ENCODE peak calls at places on chromosomes 13 and 19, in seven cellular contexts. R, S, I, G, P, J and T are unnamed samples.

GRCh38 chr19:47275866-47276461 is 1.3 kb downstream of the INAFM1 start:
- DNase-seq in R (no peak), S (no peak), I (no peak), G (peak; percentile 16), P (no peak), J (no peak), T (peak; percentile 53)

GRCh38 chr19:3053218-3053621 is 9.1 kb downstream of the TLE5 start:
- DNase-seq in R (no peak), S (no peak), I (no peak), G (no peak), P (no peak), J (no peak), T (no peak)

GRCh38 chr19:5154129-5154798 is 185.4 kb downstream of the KDM4B start:
- DNase-seq in R (peak; percentile 62), S (no peak), I (peak; percentile 82), G (peak; percentile 37), P (no peak), J (no peak), T (peak; percentile 91)

GRCh38 chr13:49409008-49409407 is 34.9 kb downstream of the CAB39L start:
- DNase-seq in R (no peak), S (no peak), I (no peak), G (no peak), P (no peak), J (no peak), T (peak; percentile 48)

GRCh38 chr19:48249502-48250014 is 6.2 kb downstream of the CARD8 start:
- DNase-seq in R (no peak), S (peak; percentile 51), I (no peak), G (no peak), P (no peak), J (no peak), T (no peak)

GRCh38 chr19:48044561-48044960 is 682 bp upstream of the CABP5 start:
- DNase-seq in R (no peak), S (no peak), I (no peak), G (no peak), P (no peak), J (no peak), T (no peak)

GRCh38 chr13:21481359-21481758 is 22.3 kb upstream of the ZDHHC20 start:
- DNase-seq in R (no peak), S (no peak), I (peak; percentile 16), G (peak; percentile 14), P (no peak), J (no peak), T (no peak)

GRCh38 chr19:2488942-2489731 is 13.2 kb downstream of the GADD45B start:
- DNase-seq in R (peak; percentile 45), S (no peak), I (peak; percentile 92), G (peak; percentile 70), P (no peak), J (peak; percentile 57), T (peak; percentile 87)

GRCh38 chr19:19551862-19552192 is 13.8 kb downstream of the CILP2 start:
- DNase-seq in R (no peak), S (no peak), I (no peak), G (peak; percentile 48), P (no peak), J (peak; percentile 29), T (no peak)

GRCh38 chr13:78372581-78372980 is 230.8 kb downstream of the POU4F1 start:
- DNase-seq in R (no peak), S (no peak), I (no peak), G (no peak), P (peak; percentile 66), J (no peak), T (no peak)

GRCh38 chr19:40809358-40810086 is 10.5 kb downstream of the EGLN2 start:
- DNase-seq in R (no peak), S (no peak), I (no peak), G (no peak), P (no peak), J (no peak), T (peak; percentile 53)

GRCh38 chr19:2287585-2287984 is 5.6 kb upstream of the PEAK3 start:
- DNase-seq in R (no peak), S (no peak), I (no peak), G (no peak), P (no peak), J (no peak), T (no peak)

GRCh38 chr13:113765241-113765910 is 6.3 kb downstream of the TMEM255B start:
- DNase-seq in R (peak; percentile 34), S (no peak), I (no peak), G (peak; percentile 44), P (no peak), J (no peak), T (peak; percentile 41)

GRCh38 chr13:110393761-110394160 is 86.7 kb downstream of the COL4A2 start:
- DNase-seq in R (no peak), S (no peak), I (no peak), G (no peak), P (no peak), J (no peak), T (no peak)

GRCh38 chr13:102724923-102725322 is 30.1 kb upstream of the METTL21C start:
- DNase-seq in R (peak; percentile 7), S (no peak), I (peak; percentile 29), G (peak; percentile 67), P (no peak), J (peak; percentile 12), T (no peak)

GRCh38 chr19:21680679-21681078 is 86.7 kb downstream of the ZNF100 start:
- DNase-seq in R (no peak), S (no peak), I (no peak), G (no peak), P (no peak), J (no peak), T (no peak)

GRCh38 chr13:37226966-37227365 is 121.5 kb upstream of the CSNK1A1L start:
- DNase-seq in R (no peak), S (no peak), I (no peak), G (no peak), P (peak; percentile 28), J (no peak), T (no peak)

GRCh38 chr13:28820099-28821051 is at the start of gene MTUS2:
- DNase-seq in R (peak; percentile 38), S (no peak), I (no peak), G (no peak), P (no peak), J (no peak), T (peak; percentile 83)

GRCh38 chr19:29084266-29084665 is 128.7 kb downstream of the UQCRFS1 start:
- DNase-seq in R (peak; percentile 40), S (no peak), I (peak; percentile 49), G (peak; percentile 35), P (no peak), J (no peak), T (peak; percentile 84)

GRCh38 chr19:43618921-43619261 is 538 bp downstream of the ZNF428 start:
- DNase-seq in R (no peak), S (no peak), I (peak; percentile 82), G (peak; percentile 31), P (no peak), J (no peak), T (no peak)

GRCh38 chr13:79435549-79435948 is 29.5 kb upstream of the RBM26 start:
- DNase-seq in R (no peak), S (no peak), I (no peak), G (peak; percentile 7), P (peak; percentile 68), J (no peak), T (no peak)

GRCh38 chr13:94251801-94252200 is 227.7 kb downstream of the DCT start:
- DNase-seq in R (no peak), S (no peak), I (no peak), G (peak; percentile 58), P (no peak), J (no peak), T (no peak)

GRCh38 chr13:45473627-45474026 is 8.9 kb downstream of the COG3 start:
- DNase-seq in R (peak; percentile 71), S (no peak), I (peak; percentile 39), G (no peak), P (no peak), J (no peak), T (peak; percentile 65)

GRCh38 chr19:11995174-11995573 is 30.3 kb downstream of the ZNF763 start:
- DNase-seq in R (peak; percentile 79), S (no peak), I (no peak), G (peak; percentile 20), P (no peak), J (no peak), T (no peak)

GRCh38 chr13:99085139-99085845 is 107.4 kb upstream of the DOCK9 start:
- DNase-seq in R (peak; percentile 40), S (no peak), I (no peak), G (peak; percentile 5), P (no peak), J (no peak), T (peak; percentile 66)

GRCh38 chr13:30616927-30617314 is 799 bp upstream of the USPL1 start:
- DNase-seq in R (peak; percentile 95), S (no peak), I (peak; percentile 64), G (peak; percentile 79), P (peak; percentile 66), J (no peak), T (peak; percentile 87)

GRCh38 chr19:10612515-10613119 is 12.7 kb upstream of the SLC44A2 start:
- DNase-seq in R (no peak), S (no peak), I (peak; percentile 20), G (no peak), P (no peak), J (peak; percentile 64), T (no peak)

GRCh38 chr19:35899547-35900214 is 659 bp downstream of the NFKBID start:
- DNase-seq in R (peak; percentile 79), S (peak; percentile 79), I (peak; percentile 95), G (peak; percentile 88), P (peak; percentile 36), J (peak; percentile 74), T (peak; percentile 83)

GRCh38 chr19:20359933-20360720 is 193.1 kb downstream of the ZNF486 start:
- DNase-seq in R (peak; percentile 79), S (no peak), I (peak; percentile 57), G (no peak), P (no peak), J (no peak), T (peak; percentile 86)

GRCh38 chr19:13181747-13182388 is 31.7 kb downstream of the IER2 start:
- DNase-seq in R (no peak), S (no peak), I (peak; percentile 60), G (peak; percentile 81), P (no peak), J (no peak), T (no peak)

GRCh38 chr19:48737360-48737998 is 2.9 kb downstream of the RASIP1 start:
- DNase-seq in R (peak; percentile 72), S (no peak), I (peak; percentile 66), G (no peak), P (no peak), J (no peak), T (peak; percentile 88)

GRCh38 chr19:18745012-18745735 is 45.9 kb downstream of the COMP start:
- DNase-seq in R (no peak), S (no peak), I (peak; percentile 73), G (no peak), P (no peak), J (no peak), T (peak; percentile 43)

GRCh38 chr19:19460761-19461265 is 54.5 kb downstream of the TSSK6 start:
- DNase-seq in R (peak; percentile 63), S (peak; percentile 25), I (peak; percentile 72), G (peak; percentile 63), P (no peak), J (no peak), T (peak; percentile 71)

GRCh38 chr13:30928971-30929370 is 3.5 kb upstream of the TEX26 start:
- DNase-seq in R (no peak), S (no peak), I (no peak), G (no peak), P (no peak), J (no peak), T (no peak)

GRCh38 chr13:97018029-97018819 is 23.9 kb upstream of the OXGR1 start:
- DNase-seq in R (peak; percentile 91), S (no peak), I (peak; percentile 41), G (peak; percentile 56), P (no peak), J (peak; percentile 30), T (peak; percentile 71)